ENCODE peak calls at places on chromosomes 13 and 19, in six cellular contexts. R is activated CD4-positive, alpha-beta T cell treated with anti-CD3 and anti-CD28 coated beads, Interleukin-2, amount 50 U/mL, for 24 hours; Q is tibial nerve; C is KBM-7; D is stomach; G is activated T-cell treated with anti-CD3 and anti-CD28 coated beads for 1 hour. B is an unnamed sample.

GRCh38 chr13:100542546-100543156 is 45.9 kb downstream of the GGACT start:
- DNase-seq in R (no peak), Q (no peak), C (peak), D (no peak), G (no peak), B (no peak)

GRCh38 chr13:109569938-109570711 is 216.3 kb downstream of the IRS2 start:
- DNase-seq in R (no peak), Q (no peak), C (no peak), D (peak), G (peak), B (no peak)

GRCh38 chr19:47274071-47274890 is at the start of gene INAFM1:
- DNase-seq in R (peak), Q (peak), C (peak), D (peak), G (peak), B (peak)

GRCh38 chr19:7856679-7857663 is 17.2 kb downstream of the PRR36 start:
- DNase-seq in R (no peak), Q (no peak), C (no peak), D (no peak), G (no peak), B (no peak)

GRCh38 chr19:11973020-11973810 is 8.4 kb downstream of the ZNF763 start:
- DNase-seq in R (no peak), Q (no peak), C (no peak), D (no peak), G (no peak), B (no peak)

GRCh38 chr19:43820098-43820860 is 6.8 kb upstream of the ZNF283 start:
- DNase-seq in R (no peak), Q (no peak), C (no peak), D (no peak), G (no peak), B (no peak)

GRCh38 chr13:47708386-47708785 is 292.7 kb downstream of the SUCLA2 start:
- DNase-seq in R (no peak), Q (no peak), C (no peak), D (no peak), G (no peak), B (no peak)

GRCh38 chr19:30577551-30578090 is 205.4 kb downstream of the ZNF536 start:
- DNase-seq in R (no peak), Q (no peak), C (no peak), D (no peak), G (no peak), B (no peak)

GRCh38 chr13:36131215-36131930 is at the start of gene DCLK1:
- DNase-seq in R (no peak), Q (peak), C (peak), D (peak), G (no peak), B (no peak)

GRCh38 chr19:45613926-45614725 is 12.1 kb upstream of the GPR4 start:
- DNase-seq in R (no peak), Q (no peak), C (peak), D (peak), G (no peak), B (no peak)